ENCODE peak calls at places on chromosome 1, in four cellular contexts. F is lung microvascular endothelial cell, R is lung, D is dermis microvascular lymphatic vessel endothelial cell. I is an unnamed sample.

GRCh38 chr1:229717774-229718173 is 91.7 kb downstream of the URB2 start:
- DNase-seq in D (no peak), R (no peak), F (peak), I (no peak)

GRCh38 chr1:111199881-111200801 is at the start of gene DENND2D:
- DNase-seq in D (no peak), R (peak), F (no peak), I (peak)

GRCh38 chr1:151002006-151002405 is 4.7 kb downstream of the MINDY1 start:
- DNase-seq in R (no peak), D (no peak), F (no peak), I (no peak)

GRCh38 chr1:27430903-27431653 is 38.7 kb downstream of the GPR3 start:
- DNase-seq in D (no peak), F (peak), R (no peak), I (no peak)

GRCh38 chr1:237197470-237198425 is 155.8 kb downstream of the RYR2 start:
- DNase-seq in R (no peak), D (no peak), F (no peak), I (no peak)

GRCh38 chr1:101438359-101438758 is 201.5 kb downstream of the S1PR1 start:
- DNase-seq in R (no peak), F (peak), D (peak), I (no peak)

GRCh38 chr1:182330303-182330702 is 61.3 kb downstream of the GLUL start:
- DNase-seq in R (no peak), F (no peak), D (no peak), I (no peak)

GRCh38 chr1:10232213-10232612 is 21.8 kb downstream of the KIF1B start:
- DNase-seq in F (no peak), D (no peak), R (no peak), I (no peak)

GRCh38 chr1:89762801-89763648 is 57.8 kb upstream of the LRRC8D start:
- DNase-seq in D (peak), F (peak), R (peak), I (peak)

GRCh38 chr1:110211503-110212164 is 1.5 kb downstream of the KCNC4 start:
- DNase-seq in F (no peak), D (no peak), R (no peak), I (no peak)

GRCh38 chr1:55170426-55170825 is 44.7 kb downstream of the USP24 start:
- DNase-seq in F (no peak), D (no peak), R (no peak), I (no peak)

GRCh38 chr1:184036517-184036949 is 995 bp downstream of the COLGALT2 start:
- DNase-seq in R (no peak), F (no peak), D (no peak), I (no peak)

GRCh38 chr1:209375681-209376360 is 207.7 kb upstream of the CAMK1G start:
- DNase-seq in D (no peak), F (no peak), R (no peak), I (no peak)

GRCh38 chr1:162984699-162985098 is 84.5 kb upstream of the RGS4 start:
- DNase-seq in R (no peak), F (peak), D (peak), I (no peak)

GRCh38 chr1:63663873-63664272 is 70.7 kb downstream of the PGM1 start:
- DNase-seq in R (no peak), D (no peak), F (no peak), I (no peak)

GRCh38 chr1:242477944-242478343 is 46.6 kb downstream of the PLD5 start:
- DNase-seq in F (no peak), R (no peak), D (no peak), I (no peak)

GRCh38 chr1:170114916-170115315 is 30.8 kb upstream of the NTMT2 start:
- DNase-seq in D (no peak), F (peak), R (no peak), I (no peak)

GRCh38 chr1:17023103-17023502 is 11.4 kb upstream of the ATP13A2 start:
- DNase-seq in F (no peak), D (no peak), R (no peak), I (no peak)

GRCh38 chr1:27395441-27396195 is 3.2 kb downstream of the GPR3 start:
- DNase-seq in D (peak), R (peak), F (peak), I (peak)

GRCh38 chr1:34824817-34825454 is 32.1 kb downstream of the GJA4 start:
- DNase-seq in R (no peak), D (no peak), F (no peak), I (no peak)

GRCh38 chr1:240683576-240683975 is 71.6 kb upstream of the GREM2 start:
- DNase-seq in R (no peak), F (no peak), D (no peak), I (no peak)

GRCh38 chr1:198829948-198830347 is 191.1 kb downstream of the PTPRC start:
- DNase-seq in D (peak), F (peak), R (no peak), I (no peak)

GRCh38 chr1:245807954-245808719 is 653.4 kb downstream of the KIF26B start:
- DNase-seq in F (no peak), D (no peak), R (peak), I (no peak)

GRCh38 chr1:31422505-31423319 is 9.7 kb downstream of the SERINC2 start:
- DNase-seq in R (peak), D (peak), F (peak), I (peak)

GRCh38 chr1:234600418-234601216 is 9.4 kb downstream of the IRF2BP2 start:
- DNase-seq in F (peak), R (no peak), D (no peak), I (peak)

GRCh38 chr1:77498918-77499317 is 183.5 kb downstream of the ZZZ3 start:
- DNase-seq in F (no peak), R (no peak), D (no peak), I (no peak)